ENCODE peak calls at places on chromosomes 6 and 20, in ten cellular contexts. B, F, Z, N, X, O, Q, Y, R and C are unnamed samples.

GRCh38 chr6:103783344-103783743 is 1076.4 kb downstream of the HACE1 start:
- DNase-seq in B (no peak), F (no peak), Z (no peak), N (peak; percentile 31), X (peak; percentile 22), O (no peak), Q (no peak), Y (no peak), R (peak; percentile 9), C (peak; percentile 29)

GRCh38 chr6:119207973-119208725 is 129.7 kb upstream of the FAM184A start:
- DNase-seq in B (no peak), F (no peak), Z (peak; percentile 61), N (peak; percentile 73), X (no peak), O (no peak), Q (peak; percentile 66), Y (no peak), R (no peak), C (peak; percentile 55)

GRCh38 chr6:43842964-43843645 is 73.1 kb downstream of the VEGFA start:
- DNase-seq in B (peak; percentile 34), F (no peak), Z (no peak), N (no peak), X (no peak), O (no peak), Q (no peak), Y (no peak), R (no peak), C (no peak)

GRCh38 chr6:152059909-152060308 is 252.4 kb downstream of the ESR1 start:
- DNase-seq in B (no peak), F (no peak), Z (no peak), N (no peak), X (no peak), O (no peak), Q (no peak), Y (no peak), R (no peak), C (no peak)

GRCh38 chr20:48630342-48631075 is 197.3 kb downstream of the PREX1 start:
- DNase-seq in B (peak; percentile 26), F (no peak), Z (no peak), N (no peak), X (no peak), O (peak; percentile 31), Q (no peak), Y (no peak), R (no peak), C (no peak)

GRCh38 chr6:44171899-44172546 is 13.4 kb downstream of the CAPN11 start:
- DNase-seq in B (no peak), F (no peak), Z (no peak), N (no peak), X (no peak), O (no peak), Q (no peak), Y (no peak), R (no peak), C (no peak)

GRCh38 chr6:109165392-109165964 is 70.2 kb downstream of the CEP57L1 start:
- DNase-seq in B (no peak), F (no peak), Z (peak; percentile 89), N (peak; percentile 93), X (peak; percentile 25), O (peak; percentile 39), Q (peak; percentile 70), Y (no peak), R (peak; percentile 14), C (peak; percentile 88)

GRCh38 chr6:18861182-18861581 is 474.0 kb downstream of the RNF144B start:
- DNase-seq in B (no peak), F (no peak), Z (no peak), N (no peak), X (no peak), O (no peak), Q (no peak), Y (no peak), R (no peak), C (no peak)

GRCh38 chr6:166625356-166625755 is 1.7 kb downstream of the RPS6KA2 start:
- DNase-seq in B (no peak), F (no peak), Z (peak; percentile 86), N (peak; percentile 95), X (no peak), O (no peak), Q (peak; percentile 74), Y (no peak), R (no peak), C (peak; percentile 88)

GRCh38 chr6:137823826-137824501 is 43.1 kb upstream of the TNFAIP3 start:
- DNase-seq in B (no peak), F (no peak), Z (peak; percentile 93), N (peak; percentile 71), X (no peak), O (peak; percentile 7), Q (peak; percentile 84), Y (no peak), R (peak; percentile 51), C (peak; percentile 96)

GRCh38 chr6:10395171-10395945 is 19.5 kb downstream of the TFAP2A start:
- DNase-seq in B (no peak), F (no peak), Z (no peak), N (no peak), X (no peak), O (peak; percentile 48), Q (no peak), Y (no peak), R (no peak), C (no peak)
- H3K4me3 ChIP-seq in B (no peak overlapping the region), F (no peak overlapping the region), Z (no peak overlapping the region), N (no peak overlapping the region), X (no peak overlapping the region), O (no peak overlapping the region), Q (no peak overlapping the region), Y (no peak overlapping the region), R (no peak overlapping the region), C (no peak overlapping the region)

GRCh38 chr6:156878688-156879087 is 101.5 kb downstream of the ARID1B start:
- DNase-seq in B (no peak), F (no peak), Z (no peak), N (no peak), X (no peak), O (no peak), Q (no peak), Y (no peak), R (no peak), C (no peak)

GRCh38 chr6:156877126-156877863 is 100.1 kb downstream of the ARID1B start:
- DNase-seq in B (no peak), F (no peak), Z (no peak), N (no peak), X (peak; percentile 54), O (no peak), Q (no peak), Y (no peak), R (no peak), C (no peak)

GRCh38 chr6:156875062-156875461 is 97.9 kb downstream of the ARID1B start:
- DNase-seq in B (no peak), F (no peak), Z (no peak), N (no peak), X (no peak), O (no peak), Q (no peak), Y (no peak), R (no peak), C (no peak)

GRCh38 chr6:156873654-156874380 is 96.6 kb downstream of the ARID1B start:
- DNase-seq in B (no peak), F (no peak), Z (no peak), N (no peak), X (no peak), O (no peak), Q (no peak), Y (no peak), R (no peak), C (no peak)

DNA sequence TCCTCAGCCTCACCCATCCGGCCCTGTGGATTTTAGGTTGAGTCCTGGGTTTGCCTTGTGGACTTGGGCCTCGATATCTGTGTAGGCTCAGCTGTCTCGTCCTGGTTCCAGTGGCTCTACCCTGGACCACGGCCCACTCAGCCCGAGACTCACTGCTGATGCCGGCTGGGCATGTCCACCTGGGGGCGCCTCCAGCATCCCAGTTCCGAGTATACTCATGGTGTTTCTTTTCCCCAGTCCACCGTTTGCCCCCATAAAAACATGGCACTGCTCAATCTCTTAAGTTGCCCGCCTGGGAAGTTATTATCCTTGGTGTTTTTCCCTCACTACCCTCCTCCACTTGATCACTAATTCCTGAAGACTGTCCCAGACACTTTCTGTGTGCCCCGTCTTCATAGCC is 99.1 kb downstream of the ARID1B start:
- DNase-seq in B (no peak), F (no peak), Z (no peak), N (no peak), X (no peak), O (peak; percentile 52), Q (no peak), Y (no peak), R (no peak), C (no peak)
- TF ChIP-seq CTCF in B (no peak), F (peak; percentile 18), Z (peak; percentile 48), N (peak; percentile 61), X (no peak), O (peak; percentile 60), Q (peak; percentile 22), Y (peak; percentile 70), R (peak; percentile 32), C (peak; percentile 17)

DNA sequence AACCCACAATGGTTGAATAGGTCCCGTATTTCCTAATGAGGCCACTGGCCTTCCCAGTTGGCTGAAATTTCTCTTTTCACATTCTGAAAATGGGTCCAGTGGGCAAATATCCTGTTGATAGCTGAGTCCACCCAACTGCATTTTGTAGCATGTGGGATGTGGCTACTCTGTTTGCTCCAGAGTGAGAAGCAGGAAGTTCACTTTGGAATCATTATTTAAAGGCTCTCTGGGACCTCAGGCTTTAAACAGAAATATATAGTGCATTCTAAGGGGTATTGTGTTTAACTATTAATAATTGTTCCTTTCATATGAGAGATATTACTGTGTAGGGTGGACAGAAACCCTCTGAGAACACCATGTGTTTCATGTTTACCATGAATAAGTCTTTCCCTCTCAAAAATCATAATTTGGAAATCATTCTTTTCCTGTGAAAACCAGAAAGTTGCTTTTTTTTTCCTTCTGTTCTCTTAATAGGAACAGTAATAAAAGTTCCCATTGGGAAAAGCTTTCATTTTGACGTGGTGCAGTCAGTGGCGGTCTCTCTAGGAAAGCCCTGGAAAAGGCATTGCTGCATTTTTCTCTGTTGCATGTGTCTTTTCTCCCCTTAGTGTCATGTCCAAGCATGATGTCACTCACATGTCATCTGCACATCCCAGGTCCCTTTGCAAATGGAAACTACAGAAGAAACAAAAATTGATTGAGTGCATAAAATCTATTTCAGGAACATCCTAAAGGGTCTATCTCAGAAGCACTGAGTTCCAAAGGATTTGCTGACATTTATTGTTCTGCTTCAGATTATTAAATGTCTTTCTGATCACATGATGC is 208.4 kb downstream of the SOX4 start:
- DNase-seq in B (no peak), F (no peak), Z (no peak), N (no peak), X (no peak), O (no peak), Q (no peak), Y (no peak), R (no peak), C (no peak)
- H3K4me3 ChIP-seq in B (no peak overlapping the region), F (no peak overlapping the region), Z (no peak overlapping the region), N (no peak overlapping the region), X (no peak overlapping the region), O (no peak overlapping the region), Q (no peak overlapping the region), Y (no peak overlapping the region), R (no peak overlapping the region), C (no peak overlapping the region)

DNA sequence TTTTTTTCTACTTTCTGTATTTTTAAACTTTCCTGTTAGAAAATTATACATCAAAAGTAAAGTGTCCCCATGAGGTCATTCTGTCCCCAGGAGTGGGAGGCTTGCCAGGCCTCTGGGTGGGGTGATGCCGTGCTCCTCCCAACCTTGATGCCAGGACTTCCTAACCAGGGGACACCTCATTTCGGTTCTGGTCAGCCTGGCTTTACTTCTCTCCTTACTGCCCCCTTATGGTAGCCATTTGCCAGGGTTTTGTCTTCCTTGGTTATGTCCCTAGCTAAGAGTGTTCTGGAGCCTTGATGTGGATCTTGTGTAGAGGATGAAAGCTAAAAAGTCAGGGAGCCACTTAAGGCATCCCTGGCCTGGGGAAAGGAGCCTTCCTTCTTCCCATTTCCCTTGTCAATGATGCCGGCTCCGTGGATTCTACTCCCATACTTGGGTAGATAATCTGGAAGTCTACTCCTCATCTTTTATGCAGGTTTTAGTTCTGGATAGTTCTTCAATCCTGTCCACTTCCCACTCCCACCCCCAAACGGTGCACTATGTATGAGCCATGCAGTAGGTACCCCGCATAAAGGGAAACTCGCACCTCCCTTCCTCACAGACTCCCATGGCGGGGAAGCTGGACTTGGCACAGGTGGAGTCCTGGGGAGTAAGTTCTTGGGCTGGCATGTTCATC is 164.1 kb upstream of the SALL4 start:
- DNase-seq in B (no peak), F (peak; percentile 41), Z (peak; percentile 81), N (peak; percentile 86), X (peak; percentile 66), O (peak; percentile 83), Q (peak; percentile 63), Y (peak; percentile 65), R (peak; percentile 75), C (peak; percentile 80)
- TF ChIP-seq CTCF in B (peak; percentile 50), F (peak; percentile 57), Z (peak; percentile 86), N (peak; percentile 89), X (peak; percentile 41), O (peak; percentile 71), Q (peak; percentile 60), Y (peak; percentile 86), R (peak; percentile 93), C (peak; percentile 90)